ENCODE peak calls at places on chromosomes 4 and X, in eight cellular contexts. N is H9, E is Calu3, T is mammary epithelial cell, B is GM12878, D is Panc1, R is endothelial cell of umbilical vein, M is brain microvascular endothelial cell. F is an unnamed sample.

GRCh38 chrX:24133280-24133679 is 16.2 kb upstream of the ZFX start:
- DNase-seq in N (no peak), E (no peak), T (no peak), B (no peak), D (no peak), R (no peak), M (no peak), F (no peak)

GRCh38 chrX:153646620-153647373 is at the start of gene DUSP9:
- DNase-seq in N (peak), E (peak), T (no peak), B (no peak), D (no peak), R (peak), M (no peak), F (peak)

GRCh38 chr4:123832173-123833026 is 435.8 kb downstream of the SPRY1 start:
- DNase-seq in N (no peak), E (no peak), T (peak), B (no peak), D (peak), R (peak), M (peak), F (no peak)

GRCh38 chrX:52424658-52425057 is 55.8 kb downstream of the XAGE2 start:
- DNase-seq in N (no peak), E (no peak), T (peak), B (no peak), D (no peak), R (no peak), M (peak), F (no peak)

GRCh38 chr4:31461425-31461824 is 741.3 kb downstream of the PCDH7 start:
- DNase-seq in N (no peak), E (no peak), T (peak), B (no peak), D (no peak), R (no peak), M (peak), F (no peak)

GRCh38 chrX:23861215-23861896 is 46.4 kb downstream of the APOO start:
- DNase-seq in N (no peak), E (no peak), T (no peak), B (no peak), D (no peak), R (no peak), M (no peak), F (no peak)

GRCh38 chr4:173194175-173194574 is 25.6 kb downstream of the GALNT7 start:
- DNase-seq in N (no peak), E (no peak), T (no peak), B (no peak), D (no peak), R (no peak), M (no peak), F (no peak)

GRCh38 chrX:100076031-100076430 is 334.0 kb downstream of the PCDH19 start:
- DNase-seq in N (no peak), E (no peak), T (no peak), B (no peak), D (no peak), R (no peak), M (no peak), F (no peak)

GRCh38 chr4:158968961-158969360 is 133.9 kb upstream of the RAPGEF2 start:
- DNase-seq in N (no peak), E (no peak), T (no peak), B (no peak), D (no peak), R (no peak), M (no peak), F (no peak)

GRCh38 chr4:105622269-105622668 is 69.8 kb downstream of the ARHGEF38 start:
- DNase-seq in N (no peak), E (no peak), T (no peak), B (no peak), D (no peak), R (no peak), M (no peak), F (no peak)

GRCh38 chrX:79081895-79082512 is 62.5 kb upstream of the GPR174 start:
- DNase-seq in N (no peak), E (peak), T (peak), B (peak), D (peak), R (peak), M (peak), F (no peak)

GRCh38 chr4:118918388-118918787 is 29.7 kb downstream of the SYNPO2 start:
- DNase-seq in N (no peak), E (no peak), T (peak), B (no peak), D (no peak), R (peak), M (peak), F (no peak)

GRCh38 chr4:37802068-37802666 is 24.3 kb upstream of the PGM2 start:
- DNase-seq in N (peak), E (peak), T (peak), B (no peak), D (peak), R (peak), M (peak), F (peak)

GRCh38 chr4:123465416-123465815 is 68.8 kb downstream of the SPRY1 start:
- DNase-seq in N (no peak), E (no peak), T (no peak), B (no peak), D (no peak), R (no peak), M (no peak), F (no peak)

GRCh38 chr4:3719836-3720235 is 46.3 kb upstream of the ADRA2C start:
- DNase-seq in N (no peak), E (no peak), T (no peak), B (no peak), D (no peak), R (no peak), M (no peak), F (no peak)

GRCh38 chrX:49042581-49043219 is 457 bp downstream of the TFE3 start:
- DNase-seq in N (no peak), E (no peak), T (no peak), B (no peak), D (no peak), R (no peak), M (no peak), F (no peak)

GRCh38 chrX:132609449-132609848 is 120.6 kb upstream of the MBNL3 start:
- DNase-seq in N (no peak), E (no peak), T (no peak), B (no peak), D (no peak), R (no peak), M (no peak), F (no peak)

GRCh38 chrX:10833299-10834169 is 213.1 kb upstream of the MID1 start:
- DNase-seq in N (peak), E (peak), T (peak), B (no peak), D (no peak), R (no peak), M (no peak), F (peak)

GRCh38 chrX:34338046-34338445 is 205.9 kb upstream of the FAM47A start:
- DNase-seq in N (no peak), E (no peak), T (no peak), B (no peak), D (no peak), R (no peak), M (no peak), F (no peak)

DNA sequence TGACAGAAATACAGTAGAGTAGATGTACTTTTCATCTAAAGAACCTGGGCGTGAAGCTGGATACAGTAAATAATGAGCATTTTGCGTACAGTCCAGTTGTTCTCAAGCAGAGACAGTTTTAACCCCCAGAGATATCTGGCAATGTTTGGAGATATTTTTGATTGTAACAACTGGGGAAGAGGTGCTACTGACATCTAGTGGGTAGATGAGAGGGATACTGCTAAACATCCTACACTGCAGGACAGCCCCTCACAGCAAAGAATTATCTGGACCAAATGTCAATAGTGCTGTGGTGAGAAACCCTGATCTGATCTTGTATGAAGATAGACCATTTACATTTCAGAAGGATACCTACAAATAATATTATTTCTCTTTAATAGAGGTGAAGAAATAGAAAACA is 200.2 kb upstream of the FAM47A start:
- DNase-seq in N (no peak), E (no peak), T (no peak), B (no peak), D (no peak), R (no peak), M (peak), F (no peak)
- TF ChIP-seq CTCF in N (peak), E (no peak), T (peak), B (peak), D (peak), R (peak), M (peak), F (no peak)

GRCh38 chr4:21130606-21131005 is 430.3 kb downstream of the PACRGL start:
- DNase-seq in N (no peak), E (no peak), T (no peak), B (no peak), D (no peak), R (no peak), M (no peak), F (no peak)

GRCh38 chr4:21139327-21139726 is 439.1 kb downstream of the PACRGL start:
- DNase-seq in N (no peak), E (no peak), T (no peak), B (no peak), D (no peak), R (no peak), M (no peak), F (no peak)

GRCh38 chr4:21136231-21136630 is 436.0 kb downstream of the PACRGL start:
- DNase-seq in N (no peak), E (no peak), T (no peak), B (no peak), D (no peak), R (peak), M (no peak), F (no peak)

GRCh38 chr4:21134994-21135393 is 434.7 kb downstream of the PACRGL start:
- DNase-seq in N (no peak), E (no peak), T (peak), B (no peak), D (no peak), R (peak), M (no peak), F (no peak)
- TF ChIP-seq CTCF in N (peak), E (no peak), T (peak), B (no peak), D (peak), R (peak), M (peak), F (no peak)

GRCh38 chr4:52172166-52172565 is 121.1 kb downstream of the SPATA18 start:
- DNase-seq in N (no peak), E (no peak), T (peak), B (no peak), D (no peak), R (no peak), M (no peak), F (no peak)
- TF ChIP-seq CTCF in N (peak), E (no peak), T (peak), B (no peak), D (peak), R (peak), M (peak), F (no peak)

GRCh38 chr4:82782626-82783025 is 16.0 kb downstream of the SCD5 start:
- DNase-seq in N (peak), E (no peak), T (peak), B (no peak), D (no peak), R (no peak), M (no peak), F (no peak)

GRCh38 chr4:82776925-82777542 is 21.6 kb downstream of the SCD5 start:
- DNase-seq in N (peak), E (no peak), T (no peak), B (no peak), D (no peak), R (no peak), M (peak), F (no peak)

GRCh38 chr4:82777857-82778525 is 20.6 kb downstream of the SCD5 start:
- DNase-seq in N (peak), E (no peak), T (no peak), B (no peak), D (no peak), R (no peak), M (no peak), F (no peak)

GRCh38 chr4:82779032-82779431 is 19.6 kb downstream of the SCD5 start:
- DNase-seq in N (no peak), E (peak), T (no peak), B (no peak), D (no peak), R (no peak), M (no peak), F (no peak)

DNA sequence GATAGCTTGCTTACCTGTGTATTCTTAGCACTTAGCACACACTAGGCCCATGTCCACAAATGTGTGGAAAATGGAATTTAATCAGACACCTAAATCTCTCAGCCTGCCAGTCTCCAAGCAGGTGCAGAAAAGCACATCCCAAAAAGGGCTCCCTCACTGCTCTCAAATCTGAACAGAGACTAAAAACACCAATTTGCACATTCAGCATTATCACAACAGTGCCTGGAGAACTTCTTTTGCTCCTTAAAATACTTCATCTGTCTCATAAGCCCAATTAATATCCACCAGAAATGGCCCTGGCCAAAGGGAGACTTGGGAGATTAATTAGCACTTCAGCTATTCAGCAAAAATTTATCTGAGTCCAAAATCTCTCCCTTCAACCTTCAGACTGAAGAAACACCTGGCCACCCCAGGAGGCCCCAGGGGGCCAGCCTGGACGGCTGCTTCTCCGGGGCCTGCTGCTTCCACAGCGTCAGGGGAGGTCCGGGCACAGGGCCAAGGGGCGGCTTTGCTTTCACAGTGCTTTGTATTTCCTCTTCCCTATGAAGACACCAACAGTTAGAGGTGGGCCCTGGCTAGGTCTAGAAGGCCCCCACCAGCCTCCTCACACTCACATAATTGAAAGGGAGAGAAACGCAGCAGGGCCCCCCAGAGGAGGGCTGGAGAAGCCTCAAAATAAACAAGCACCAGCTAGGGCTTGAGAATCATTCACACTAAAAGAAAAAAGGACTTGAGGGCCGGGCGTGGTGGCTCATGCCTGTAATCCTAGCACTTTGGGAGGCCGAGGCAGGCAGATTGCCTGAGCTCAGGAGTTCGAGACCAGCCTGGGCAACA is 18.0 kb downstream of the SCD5 start:
- DNase-seq in N (peak), E (peak), T (no peak), B (no peak), D (no peak), R (peak), M (peak), F (no peak)
- TF ChIP-seq CTCF in N (peak), E (no peak), T (no peak), B (no peak), D (no peak), R (no peak), M (peak), F (no peak)

GRCh38 chr4:139301821-139302611 is at the start of gene NDUFC1:
- DNase-seq in N (peak), E (peak), T (peak), B (peak), D (no peak), R (peak), M (peak), F (peak)
- TF ChIP-seq CTCF in N (no peak), E (no peak), T (peak), B (peak), D (no peak), R (peak), M (peak), F (peak)

DNA sequence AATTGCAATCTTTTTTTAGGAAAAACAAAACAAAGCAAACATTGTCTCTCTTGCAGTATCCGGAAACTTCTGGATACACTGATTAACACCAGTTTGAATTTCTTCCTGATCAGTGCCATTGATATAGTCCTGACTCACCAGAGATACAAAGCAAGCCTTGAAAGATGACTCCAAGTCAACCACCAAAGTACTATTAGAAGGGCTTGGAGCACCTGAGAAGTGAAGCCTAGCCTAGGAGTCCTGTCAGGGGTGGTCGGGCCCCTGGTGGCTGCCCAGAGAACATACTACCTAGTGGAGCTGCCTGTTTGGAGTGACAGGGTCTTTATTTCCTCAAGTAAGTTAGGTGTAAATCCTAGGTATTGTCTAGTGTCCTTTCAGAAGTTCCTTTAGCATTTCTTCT is 593.2 kb downstream of the ZNF674 start:
- DNase-seq in N (peak), E (peak), T (peak), B (no peak), D (no peak), R (no peak), M (no peak), F (no peak)
- TF ChIP-seq CTCF in N (peak), E (no peak), T (no peak), B (no peak), D (peak), R (no peak), M (peak), F (no peak)

GRCh38 chr4:86999244-86999643 is 64.4 kb downstream of the AFF1 start:
- DNase-seq in N (no peak), E (no peak), T (no peak), B (no peak), D (no peak), R (peak), M (no peak), F (no peak)
- TF ChIP-seq CTCF in N (no peak), E (no peak), T (no peak), B (no peak), D (no peak), R (no peak), M (no peak), F (no peak)